ENCODE peak calls at places on chromosomes 7 and 10, in six cellular contexts. F is coronary artery, B is heart right ventricle, L is psoas muscle, X is colonic mucosa, J is endothelial cell of umbilical vein. A is an unnamed sample.

GRCh38 chr7:78905449-78905848 is 548.0 kb downstream of the MAGI2 start:
- DNase-seq in F (no peak), L (no peak), J (no peak), X (no peak), B (no peak), A (no peak)

GRCh38 chr10:103776878-103777591 is 78.3 kb downstream of the SH3PXD2A start:
- DNase-seq in L (peak; percentile 79), F (peak; percentile 88), B (peak; percentile 66), X (no peak), J (no peak), A (no peak)

GRCh38 chr7:132469681-132470080 is 106.6 kb downstream of the PLXNA4 start:
- DNase-seq in F (no peak), B (no peak), J (no peak), L (no peak), X (no peak), A (no peak)

GRCh38 chr10:14834588-14834987 is 3.2 kb downstream of the CDNF start:
- DNase-seq in F (no peak), L (no peak), X (peak; percentile 36), B (no peak), J (no peak), A (no peak)

GRCh38 chr7:831596-832291 is 532 bp upstream of the SUN1 start:
- DNase-seq in J (peak; percentile 93), X (no peak), B (no peak), F (no peak), L (no peak), A (no peak)

GRCh38 chr7:156544919-156545715 is 95.5 kb upstream of the RNF32 start:
- DNase-seq in B (no peak), X (peak; percentile 70), L (no peak), F (no peak), J (no peak), A (no peak)

GRCh38 chr7:2626498-2627117 is 5.2 kb upstream of the TTYH3 start:
- DNase-seq in J (peak; percentile 87), L (no peak), X (no peak), B (no peak), F (no peak), A (no peak)

GRCh38 chr7:30757343-30757695 is 5.4 kb downstream of the INMT start:
- DNase-seq in X (no peak), F (no peak), L (no peak), J (no peak), B (no peak), A (no peak)

GRCh38 chr7:52302765-52303520 is 732.5 kb upstream of the POM121L12 start:
- DNase-seq in X (no peak), B (no peak), L (no peak), F (no peak), J (no peak), A (no peak)

GRCh38 chr7:157599491-157599890 is 262.7 kb downstream of the DNAJB6 start:
- DNase-seq in X (no peak), L (no peak), J (no peak), F (no peak), B (no peak), A (no peak)

GRCh38 chr10:99799613-99800012 is 17.2 kb downstream of the ABCC2 start:
- DNase-seq in L (no peak), X (no peak), B (no peak), F (no peak), J (no peak), A (no peak)
- TF ChIP-seq CTCF in L (no peak), X (no peak), B (no peak), F (no peak), J (no peak), A (no peak)

DNA sequence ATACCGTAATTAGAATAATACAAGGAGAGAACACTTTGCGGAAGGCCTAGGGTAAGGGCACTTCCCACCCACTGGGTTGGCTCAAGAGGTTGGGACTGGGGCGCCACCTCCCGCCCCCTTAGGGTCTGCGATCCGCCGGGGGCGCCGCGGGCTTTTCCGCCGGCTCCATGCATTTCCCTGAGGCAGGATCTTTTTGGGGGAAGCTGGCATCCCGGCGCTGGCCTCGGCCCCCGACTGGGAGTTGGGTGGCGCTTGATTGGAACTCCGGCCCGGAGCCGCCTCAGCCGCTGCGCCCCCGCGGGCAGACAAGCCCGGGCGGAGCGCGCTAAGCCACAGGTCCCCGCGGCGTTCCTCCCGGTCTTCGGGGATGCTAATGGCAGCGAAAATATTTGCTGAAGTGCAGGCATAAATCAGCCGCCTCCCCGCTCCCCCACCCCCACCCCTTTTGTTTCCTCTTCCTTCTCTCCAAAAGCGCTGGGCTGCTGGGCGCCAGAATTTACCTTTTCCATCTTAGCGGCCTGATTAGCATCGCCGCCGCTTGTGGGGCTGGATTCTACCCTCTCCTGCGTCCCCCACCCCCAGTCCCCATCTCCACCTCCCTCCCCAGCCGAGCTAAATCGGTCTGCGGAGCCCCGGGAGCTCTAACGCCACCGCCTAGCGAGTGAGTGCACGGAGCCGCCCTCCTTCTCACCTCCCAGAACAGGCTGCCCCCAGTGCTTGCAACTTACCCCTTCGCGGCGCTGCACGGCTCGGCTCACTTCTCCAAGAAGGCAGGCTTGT is 5.1 kb downstream of the UNC5B start:
- DNase-seq in J (no peak), L (no peak), F (peak; percentile 75), B (peak; percentile 36), X (no peak), A (no peak)
- TF ChIP-seq CTCF in J (no peak), L (no peak), F (no peak), B (no peak), X (no peak), A (no peak)

GRCh38 chr10:54368984-54369383 is 432.0 kb downstream of the PCDH15 start:
- DNase-seq in B (no peak), J (no peak), X (no peak), F (no peak), L (no peak), A (no peak)
- TF ChIP-seq CTCF in B (no peak), J (no peak), X (no peak), F (no peak), L (no peak), A (no peak)

GRCh38 chr7:128247108-128247507 is 6.0 kb downstream of the LEP start:
- DNase-seq in J (no peak), B (no peak), L (no peak), X (no peak), F (no peak), A (no peak)

GRCh38 chr7:128244861-128245260 is 3.8 kb downstream of the LEP start:
- DNase-seq in X (no peak), J (no peak), L (no peak), B (no peak), F (no peak), A (no peak)

GRCh38 chr7:128243273-128243672 is 2.2 kb downstream of the LEP start:
- DNase-seq in X (no peak), F (no peak), L (no peak), B (no peak), J (no peak), A (no peak)

GRCh38 chr7:128251337-128251736 is 10.3 kb downstream of the LEP start:
- DNase-seq in J (no peak), F (no peak), L (no peak), X (no peak), B (no peak), A (no peak)

GRCh38 chr7:128247640-128248194 is 6.6 kb downstream of the LEP start:
- DNase-seq in L (no peak), J (no peak), X (no peak), F (no peak), B (no peak), A (no peak)
- TF ChIP-seq CTCF in L (no peak), J (no peak), X (no peak), F (no peak), B (no peak), A (no peak)

GRCh38 chr7:151552352-151553028 is 32.8 kb upstream of the RHEB start:
- DNase-seq in J (no peak), F (no peak), X (peak; percentile 30), L (no peak), B (peak; percentile 30), A (peak; percentile 42)
- TF ChIP-seq CTCF in J (no peak), F (no peak), X (no peak), L (no peak), B (no peak), A (no peak)

GRCh38 chr10:98795467-98795866 is 348.7 kb upstream of the HPS1 start:
- DNase-seq in J (no peak), F (no peak), B (no peak), L (no peak), X (no peak), A (no peak)

DNA sequence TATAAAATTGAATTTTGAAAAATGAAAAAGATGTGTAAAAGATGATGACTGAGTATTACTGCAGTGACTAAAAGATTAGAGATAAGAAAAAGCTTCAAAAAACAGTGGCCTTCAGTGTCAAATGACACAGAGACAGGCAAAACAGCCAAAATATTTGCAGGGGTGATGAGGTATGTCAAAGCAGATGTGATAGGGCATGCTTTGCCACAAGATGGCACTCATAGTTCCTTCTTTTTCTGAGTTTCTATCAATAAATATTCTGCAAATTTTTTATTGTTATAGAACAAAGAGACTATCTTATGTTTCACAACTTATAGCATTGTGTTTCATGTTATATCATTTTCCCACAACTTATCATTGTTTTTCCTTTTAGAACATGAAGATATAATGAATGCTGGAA is 344.1 kb upstream of the HPS1 start:
- DNase-seq in X (no peak), F (no peak), J (no peak), L (no peak), B (no peak), A (no peak)
- TF ChIP-seq CTCF in X (peak; percentile 11), F (no peak), J (no peak), L (no peak), B (peak; percentile 25), A (peak; percentile 31)

GRCh38 chr7:82017334-82017943 is 247.6 kb upstream of the HGF start:
- DNase-seq in X (no peak), F (no peak), L (no peak), J (peak; percentile 53), B (no peak), A (no peak)
- TF ChIP-seq CTCF in X (peak; percentile 30), F (no peak), L (peak; percentile 41), J (peak; percentile 20), B (peak; percentile 53), A (peak; percentile 71)

GRCh38 chr10:4147214-4147613 is 362.2 kb upstream of the KLF6 start:
- DNase-seq in J (no peak), L (no peak), X (no peak), F (no peak), B (no peak), A (no peak)
- TF ChIP-seq CTCF in J (no peak), L (no peak), X (no peak), F (no peak), B (no peak), A (no peak)

GRCh38 chr10:132536964-132537712 is 449 bp upstream of the INPP5A start:
- DNase-seq in F (peak; percentile 100), X (peak; percentile 100), J (peak; percentile 99), L (peak; percentile 100), B (peak; percentile 100), A (peak; percentile 100)
- TF ChIP-seq CTCF in F (no peak), X (no peak), J (no peak), L (peak; percentile 31), B (peak; percentile 27), A (peak; percentile 36)

A was measured in osteocyte.